ENCODE peak calls at places on chromosomes 2 and 18, in five cellular contexts. B is neural progenitor cell, K is ovary, W is fibroblast of lung, O is DND-41. A is an unnamed sample.

GRCh38 chr2:7116516-7116915 is 199.3 kb downstream of the RNF144A start:
- DNase-seq in B (no peak), O (no peak), W (no peak), K (no peak), A (no peak)

GRCh38 chr2:159640176-159640575 is 23.8 kb upstream of the BAZ2B start:
- DNase-seq in W (peak), K (no peak), B (no peak), O (no peak), A (no peak)

GRCh38 chr2:103959174-103960125 is 894.5 kb upstream of the POU3F3 start:
- DNase-seq in B (peak), K (no peak), O (peak), W (peak), A (no peak)

GRCh38 chr2:191878576-191879298 is 31.8 kb upstream of the CAVIN2 start:
- DNase-seq in B (no peak), K (no peak), O (no peak), W (peak), A (peak)

GRCh38 chr2:142880275-142880674 is 2.8 kb downstream of the KYNU start:
- DNase-seq in W (peak), K (no peak), B (no peak), O (no peak), A (peak)

GRCh38 chr2:229672021-229672420 is 42.3 kb downstream of the DNER start:
- DNase-seq in O (no peak), K (no peak), B (no peak), W (no peak), A (no peak)

GRCh38 chr18:48036191-48036590 is 105.7 kb upstream of the SMAD2 start:
- DNase-seq in O (no peak), B (no peak), W (peak), K (no peak), A (no peak)

GRCh38 chr2:124836415-124836814 is 811.3 kb downstream of the CNTNAP5 start:
- DNase-seq in W (peak), B (no peak), K (no peak), O (no peak), A (peak)

GRCh38 chr18:13934676-13935075 is 19.3 kb upstream of the MC2R start:
- DNase-seq in W (no peak), B (no peak), O (no peak), K (no peak), A (no peak)

GRCh38 chr18:7116832-7117389 is 686 bp downstream of the LAMA1 start:
- DNase-seq in K (peak), B (peak), W (peak), O (no peak), A (no peak)

GRCh38 chr18:7803956-7804469 is 236.9 kb downstream of the PTPRM start:
- DNase-seq in K (no peak), B (no peak), W (no peak), O (no peak), A (no peak)

GRCh38 chr2:138395565-138396306 is 105.8 kb upstream of the SPOPL start:
- DNase-seq in K (no peak), W (peak), O (no peak), B (no peak), A (peak)

GRCh38 chr2:65199891-65200290 is 27.7 kb upstream of the ACTR2 start:
- DNase-seq in W (peak), K (no peak), B (no peak), O (no peak), A (peak)

GRCh38 chr2:190802810-190803209 is 77.8 kb upstream of the GLS start:
- DNase-seq in W (no peak), K (no peak), B (no peak), O (no peak), A (no peak)

GRCh38 chr2:29502452-29502851 is 387.2 kb downstream of the CLIP4 start:
- DNase-seq in B (no peak), K (no peak), W (peak), O (no peak), A (no peak)

GRCh38 chr2:182240862-182241371 is 185.9 kb downstream of the PDE1A start:
- DNase-seq in W (peak), B (peak), O (no peak), K (no peak), A (no peak)

GRCh38 chr2:138217975-138218773 is 253.9 kb downstream of the HNMT start:
- DNase-seq in K (no peak), W (no peak), O (no peak), B (no peak), A (no peak)

GRCh38 chr2:26477911-26478253 is at the start of gene OTOF:
- DNase-seq in B (no peak), O (no peak), W (peak), K (peak), A (peak)

GRCh38 chr2:71685941-71686611 is 232.7 kb downstream of the DYSF start:
- DNase-seq in B (no peak), W (no peak), K (peak), O (no peak), A (no peak)

GRCh38 chr2:85596486-85597143 is 1.1 kb downstream of the RNF181 start:
- DNase-seq in O (no peak), K (no peak), B (no peak), W (no peak), A (no peak)

GRCh38 chr2:119696005-119696404 is 17.0 kb downstream of the TMEM177 start:
- DNase-seq in W (no peak), B (no peak), K (no peak), O (no peak), A (no peak)

GRCh38 chr2:31207790-31208189 is 9.5 kb downstream of the CAPN14 start:
- DNase-seq in K (no peak), O (no peak), W (no peak), B (peak), A (no peak)

GRCh38 chr2:84865181-84865783 is 15.6 kb downstream of the TRABD2A start:
- DNase-seq in W (peak), K (no peak), O (no peak), B (no peak), A (no peak)

GRCh38 chr2:222115296-222115695 is 183.5 kb downstream of the PAX3 start:
- DNase-seq in K (no peak), W (peak), O (no peak), B (no peak), A (no peak)

GRCh38 chr18:79337620-79338019 is 58.1 kb upstream of the NFATC1 start:
- DNase-seq in K (no peak), B (no peak), W (no peak), O (no peak), A (no peak)

GRCh38 chr2:10344105-10345066 is 41.7 kb downstream of the HPCAL1 start:
- DNase-seq in B (no peak), W (peak), K (no peak), O (no peak), A (no peak)

GRCh38 chr2:5690718-5691658 is 1.2 kb upstream of the SOX11 start:
- DNase-seq in W (peak), O (no peak), K (no peak), B (peak), A (no peak)

GRCh38 chr2:269356-270030 is 4.7 kb downstream of the ACP1 start:
- DNase-seq in B (no peak), W (no peak), O (no peak), K (no peak), A (no peak)

GRCh38 chr18:28767781-28768211 is 590.9 kb upstream of the CDH2 start:
- DNase-seq in B (no peak), W (peak), K (no peak), O (no peak), A (peak)

GRCh38 chr18:46155652-46156051 is 51.5 kb downstream of the HAUS1 start:
- DNase-seq in W (peak), B (no peak), O (peak), K (no peak), A (peak)

GRCh38 chr2:177783091-177783490 is 289.5 kb downstream of the PDE11A start:
- DNase-seq in W (peak), O (no peak), B (no peak), K (no peak), A (no peak)

GRCh38 chr2:210072922-210073509 is 70.6 kb downstream of the RPE start:
- DNase-seq in O (peak), B (peak), K (no peak), W (peak), A (peak)

GRCh38 chr2:164896634-164897033 is 55.0 kb upstream of the COBLL1 start:
- DNase-seq in O (no peak), B (no peak), K (no peak), W (peak), A (no peak)

GRCh38 chr18:28576941-28577340 is 400.0 kb upstream of the CDH2 start:
- DNase-seq in W (no peak), O (no peak), K (no peak), B (no peak), A (no peak)

GRCh38 chr2:77640924-77641323 is 118.7 kb upstream of the LRRTM4 start:
- DNase-seq in B (no peak), W (no peak), K (no peak), O (no peak), A (no peak)

GRCh38 chr2:205864511-205864910 is 182.2 kb downstream of the NRP2 start:
- DNase-seq in K (no peak), B (no peak), O (no peak), W (peak), A (no peak)

GRCh38 chr2:215680605-215681598 is 245.0 kb upstream of the FN1 start:
- DNase-seq in K (no peak), W (peak), B (no peak), O (peak), A (peak)

GRCh38 chr2:193141-193552 is 70.7 kb downstream of the SH3YL1 start:
- DNase-seq in K (no peak), O (no peak), W (peak), B (no peak), A (peak)

DNA sequence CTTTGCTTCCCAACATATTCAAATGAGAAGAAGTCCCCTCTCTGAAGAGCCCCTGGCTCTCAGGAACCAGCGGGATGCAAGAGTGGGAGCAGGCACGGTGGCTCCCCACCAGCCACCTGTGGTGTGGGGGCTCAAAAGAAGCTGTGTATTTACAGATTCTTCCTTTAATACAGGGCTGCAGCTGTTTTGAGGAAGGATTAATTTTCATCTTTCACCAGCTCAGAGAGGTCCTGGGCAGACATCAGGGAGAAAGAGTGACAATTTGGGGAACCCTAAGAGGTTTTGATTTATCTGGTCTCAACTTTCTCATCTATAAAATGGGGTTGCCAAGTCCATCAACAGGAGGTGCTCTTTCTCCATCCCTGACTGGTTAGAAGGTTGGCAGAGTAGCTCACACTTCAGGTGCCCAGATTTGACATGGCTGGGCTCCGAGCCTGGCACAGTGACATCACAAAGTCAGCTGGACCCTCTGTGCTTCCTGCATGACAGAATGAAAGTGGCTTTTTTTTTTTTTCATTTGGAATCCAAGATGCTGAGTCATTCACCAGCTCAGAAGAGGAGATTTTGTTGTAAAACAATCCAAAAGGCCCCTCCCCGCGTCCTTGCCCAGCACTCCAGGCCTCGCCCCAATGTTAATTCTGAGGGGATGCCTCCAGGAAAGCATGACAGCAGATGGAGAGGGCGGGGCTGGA is 15.5 kb upstream of the SIX2 start:
- DNase-seq in B (no peak), W (peak), K (no peak), O (peak), A (peak)
- TF ChIP-seq CTCF in B (no peak), W (no peak), K (no peak), O (peak), A (peak)

GRCh38 chr2:235498556-235499305 is 4.9 kb downstream of the AGAP1 start:
- DNase-seq in W (peak), O (no peak), B (peak), K (no peak), A (no peak)

GRCh38 chr2:235501663-235502009 is 7.8 kb downstream of the AGAP1 start:
- DNase-seq in W (no peak), K (no peak), O (peak), B (peak), A (no peak)

GRCh38 chr2:235500761-235501662 is 7.2 kb downstream of the AGAP1 start:
- DNase-seq in K (no peak), B (peak), O (peak), W (peak), A (no peak)

GRCh38 chr2:235499306-235499812 is 5.5 kb downstream of the AGAP1 start:
- DNase-seq in B (no peak), K (no peak), W (no peak), O (no peak), A (no peak)

GRCh38 chr2:235500110-235500760 is 6.4 kb downstream of the AGAP1 start:
- DNase-seq in B (no peak), K (no peak), W (no peak), O (no peak), A (no peak)
- H3K4me3 ChIP-seq in B (no peak), K (no peak), W (no peak), O (no peak), A (no peak)

GRCh38 chr2:63018439-63018838 is 32.2 kb upstream of the OTX1 start:
- DNase-seq in O (no peak), B (no peak), W (no peak), K (no peak), A (no peak)

GRCh38 chr2:63029058-63029457 is 21.6 kb upstream of the OTX1 start:
- DNase-seq in W (peak), O (no peak), K (no peak), B (no peak), A (no peak)

GRCh38 chr2:63027220-63027619 is 23.4 kb upstream of the OTX1 start:
- DNase-seq in W (no peak), O (no peak), B (no peak), K (no peak), A (no peak)

GRCh38 chr2:63023444-63023843 is 27.2 kb upstream of the OTX1 start:
- DNase-seq in K (no peak), W (peak), O (peak), B (peak), A (no peak)
- TF ChIP-seq CTCF in K (no peak), W (peak), O (peak), B (peak), A (peak)

GRCh38 chr2:217970206-217970605 is 32.6 kb downstream of the TNS1 start:
- DNase-seq in B (no peak), K (no peak), O (no peak), W (no peak), A (no peak)

GRCh38 chr2:217973008-217973787 is 29.6 kb downstream of the TNS1 start:
- DNase-seq in B (no peak), K (peak), W (no peak), O (no peak), A (no peak)

GRCh38 chr2:217971166-217971565 is 31.6 kb downstream of the TNS1 start:
- DNase-seq in O (no peak), B (no peak), W (no peak), K (no peak), A (no peak)

GRCh38 chr2:217972490-217972889 is 30.3 kb downstream of the TNS1 start:
- DNase-seq in W (no peak), B (peak), K (peak), O (no peak), A (no peak)

DNA sequence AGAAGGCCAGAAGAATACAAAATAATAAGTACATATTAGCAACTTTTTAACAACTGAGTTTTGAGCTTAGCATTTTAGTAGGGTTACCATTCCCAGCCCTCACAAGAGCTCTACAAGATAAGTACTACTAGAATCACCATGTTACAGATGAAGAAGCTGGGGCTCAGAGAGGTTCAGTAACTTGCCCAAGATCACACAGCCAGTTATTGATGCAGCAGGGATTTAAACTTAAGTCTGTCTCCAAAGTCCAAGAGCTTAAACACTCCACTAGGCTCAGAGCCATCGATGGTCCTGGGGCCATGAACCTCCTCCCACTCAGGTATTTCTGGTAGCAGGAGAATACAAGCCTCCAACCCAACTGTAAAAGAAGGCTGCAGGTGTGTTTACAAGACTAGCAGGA is 30.8 kb downstream of the TNS1 start:
- DNase-seq in B (no peak), K (no peak), O (no peak), W (no peak), A (no peak)
- H3K4me3 ChIP-seq in B (no peak), K (no peak), O (no peak), W (no peak), A (no peak)

DNA sequence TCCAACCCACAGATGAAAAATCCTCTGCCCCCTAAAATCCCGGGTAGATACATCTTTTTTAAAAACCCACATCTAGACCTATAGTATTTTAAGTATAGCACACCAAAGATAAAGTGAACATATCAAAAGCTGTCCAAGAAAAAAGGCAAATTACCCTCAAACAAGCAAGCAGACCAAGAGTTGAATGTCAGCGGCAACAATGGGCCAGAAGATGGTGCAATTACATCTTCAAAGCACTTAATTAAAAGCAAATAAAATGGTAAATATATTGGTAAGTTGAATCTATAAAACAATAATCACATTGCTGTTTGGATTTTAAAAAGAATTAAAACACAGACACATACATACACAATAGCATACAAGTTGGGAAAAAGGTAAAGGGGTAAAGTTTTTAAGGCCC is 98.5 kb downstream of the MYOM1 start:
- DNase-seq in B (no peak), K (no peak), W (no peak), O (no peak), A (no peak)
- TF ChIP-seq CTCF in B (no peak), K (no peak), W (peak), O (peak), A (no peak)

GRCh38 chr2:170817247-170817998 is 736 bp downstream of the GAD1 start:
- DNase-seq in W (peak), K (no peak), B (peak), O (no peak), A (no peak)
- H3K4me3 ChIP-seq in W (peak), K (peak), B (peak), O (no peak), A (peak)

GRCh38 chr18:67513285-67513684 is 3.2 kb downstream of the DSEL start:
- DNase-seq in W (no peak), K (no peak), O (no peak), B (peak), A (no peak)
- TF ChIP-seq CTCF in W (no peak), K (no peak), O (no peak), B (peak), A (peak)

A was measured in AG09309.